ENCODE peak calls at places on chromosomes 5 and 9, in ten cellular contexts. F is IMR-90, D is heart left ventricle, Y is body of pancreas, U is A549, I is sigmoid colon, N is testis, C is HepG2, E is suprapubic skin, R is NB4. Z is an unnamed sample.

GRCh38 chr5:176530983-176531901 is 6.0 kb downstream of the RNF44 start:
- DNase-seq in F (peak), D (no peak), Y (no peak), U (no peak), I (peak), N (peak), C (no peak), E (no peak), R (no peak), Z (no peak)

GRCh38 chr5:123785160-123786001 is 273.4 kb downstream of the CSNK1G3 start:
- DNase-seq in F (peak), D (no peak), Y (peak), U (no peak), I (no peak), N (no peak), C (no peak), E (no peak), R (no peak), Z (no peak)

GRCh38 chr9:108676344-108676743 is 179.4 kb downstream of the ACTL7B start:
- DNase-seq in F (no peak), D (no peak), Y (no peak), U (no peak), I (no peak), N (no peak), C (no peak), E (no peak), R (no peak), Z (no peak)

GRCh38 chr5:150263801-150264621 is 25.6 kb downstream of the CAMK2A start:
- DNase-seq in F (peak), D (no peak), Y (peak), U (peak), I (peak), N (no peak), C (no peak), E (no peak), R (peak), Z (peak)

GRCh38 chr5:175773534-175774070 is 97.8 kb upstream of the CPLX2 start:
- DNase-seq in F (no peak), D (no peak), Y (no peak), U (no peak), I (no peak), N (no peak), C (no peak), E (no peak), R (no peak), Z (no peak)

GRCh38 chr9:1058826-1059225 is 8.7 kb downstream of the DMRT2 start:
- DNase-seq in F (no peak), D (no peak), Y (no peak), U (no peak), I (no peak), N (no peak), C (no peak), E (no peak), R (no peak), Z (no peak)

GRCh38 chr9:81431662-81432061 is 257.7 kb downstream of the TLE1 start:
- DNase-seq in F (peak), D (no peak), Y (no peak), U (no peak), I (no peak), N (no peak), C (no peak), E (no peak), R (no peak), Z (no peak)

GRCh38 chr5:102762095-102762534 is 7.0 kb downstream of the PAM start:
- DNase-seq in F (peak), D (no peak), Y (no peak), U (no peak), I (no peak), N (no peak), C (no peak), E (no peak), R (no peak), Z (no peak)

GRCh38 chr9:81035171-81035570 is 654.2 kb downstream of the TLE1 start:
- DNase-seq in F (peak), D (no peak), Y (no peak), U (no peak), I (no peak), N (no peak), C (no peak), E (no peak), R (no peak), Z (no peak)

GRCh38 chr9:26210338-26210851 is 532.2 kb upstream of the TUSC1 start:
- DNase-seq in F (peak), D (no peak), Y (no peak), U (no peak), I (no peak), N (no peak), C (no peak), E (no peak), R (no peak), Z (no peak)

GRCh38 chr9:25677301-25678146 is 720 bp downstream of the TUSC1 start:
- DNase-seq in F (peak), D (peak), Y (peak), U (peak), I (peak), N (peak), C (no peak), E (peak), R (no peak), Z (peak)

GRCh38 chr9:137371521-137371941 is 51.4 kb downstream of the EXD3 start:
- DNase-seq in F (no peak), D (no peak), Y (peak), U (no peak), I (peak), N (no peak), C (no peak), E (peak), R (no peak), Z (no peak)

GRCh38 chr9:112308576-112308975 is 24.8 kb downstream of the PTBP3 start:
- DNase-seq in F (peak), D (no peak), Y (peak), U (no peak), I (no peak), N (no peak), C (peak), E (no peak), R (no peak), Z (no peak)

GRCh38 chr9:108363321-108363720 is 492.5 kb downstream of the ACTL7B start:
- DNase-seq in F (no peak), D (no peak), Y (no peak), U (no peak), I (no peak), N (no peak), C (no peak), E (no peak), R (no peak), Z (no peak)

GRCh38 chr5:74042559-74043357 is 416.8 kb downstream of the ARHGEF28 start:
- DNase-seq in F (peak), D (no peak), Y (no peak), U (no peak), I (no peak), N (no peak), C (no peak), E (no peak), R (no peak), Z (no peak)

GRCh38 chr5:179780343-179780742 is 13.4 kb upstream of the LTC4S start:
- DNase-seq in F (no peak), D (no peak), Y (no peak), U (no peak), I (peak), N (no peak), C (no peak), E (no peak), R (peak), Z (no peak)

GRCh38 chr5:133048993-133049725 is 2.7 kb upstream of the HSPA4 start:
- DNase-seq in F (peak), D (no peak), Y (no peak), U (no peak), I (no peak), N (no peak), C (no peak), E (no peak), R (no peak), Z (no peak)

GRCh38 chr9:35564658-35565061 is 40.4 kb upstream of the TESK1 start:
- DNase-seq in F (no peak), D (no peak), Y (no peak), U (no peak), I (no peak), N (no peak), C (no peak), E (no peak), R (no peak), Z (no peak)

GRCh38 chr5:123422433-123423277 is 548 bp downstream of the CEP120 start:
- DNase-seq in F (peak), D (peak), Y (no peak), U (peak), I (no peak), N (peak), C (peak), E (no peak), R (peak), Z (no peak)

GRCh38 chr5:18043344-18043743 is 409.1 kb downstream of the TAF11L14 start:
- DNase-seq in F (no peak), D (no peak), Y (no peak), U (no peak), I (no peak), N (no peak), C (no peak), E (no peak), R (no peak), Z (no peak)

GRCh38 chr9:129483467-129484324 is 137.2 kb downstream of the C9orf50 start:
- DNase-seq in F (peak), D (peak), Y (peak), U (peak), I (peak), N (peak), C (no peak), E (peak), R (peak), Z (peak)

GRCh38 chr5:76083555-76084495 is 642 bp downstream of the SV2C start:
- DNase-seq in F (no peak), D (no peak), Y (no peak), U (no peak), I (no peak), N (peak), C (no peak), E (no peak), R (no peak), Z (no peak)

GRCh38 chr9:7752481-7752880 is 47.1 kb downstream of the DMAC1 start:
- DNase-seq in F (no peak), D (no peak), Y (no peak), U (no peak), I (no peak), N (no peak), C (no peak), E (no peak), R (no peak), Z (no peak)

GRCh38 chr5:121624035-121624434 is 227.6 kb upstream of the FTMT start:
- DNase-seq in F (no peak), D (no peak), Y (no peak), U (no peak), I (no peak), N (no peak), C (no peak), E (no peak), R (no peak), Z (no peak)

GRCh38 chr5:61357745-61358144 is 25.7 kb downstream of the ZSWIM6 start:
- DNase-seq in F (no peak), D (no peak), Y (no peak), U (no peak), I (no peak), N (no peak), C (peak), E (no peak), R (peak), Z (no peak)

GRCh38 chr5:61366841-61367240 is 34.8 kb downstream of the ZSWIM6 start:
- DNase-seq in F (no peak), D (no peak), Y (no peak), U (no peak), I (no peak), N (no peak), C (no peak), E (no peak), R (no peak), Z (no peak)

GRCh38 chr5:61363715-61364114 is 31.7 kb downstream of the ZSWIM6 start:
- DNase-seq in F (no peak), D (no peak), Y (no peak), U (no peak), I (no peak), N (no peak), C (no peak), E (no peak), R (no peak), Z (no peak)

DNA sequence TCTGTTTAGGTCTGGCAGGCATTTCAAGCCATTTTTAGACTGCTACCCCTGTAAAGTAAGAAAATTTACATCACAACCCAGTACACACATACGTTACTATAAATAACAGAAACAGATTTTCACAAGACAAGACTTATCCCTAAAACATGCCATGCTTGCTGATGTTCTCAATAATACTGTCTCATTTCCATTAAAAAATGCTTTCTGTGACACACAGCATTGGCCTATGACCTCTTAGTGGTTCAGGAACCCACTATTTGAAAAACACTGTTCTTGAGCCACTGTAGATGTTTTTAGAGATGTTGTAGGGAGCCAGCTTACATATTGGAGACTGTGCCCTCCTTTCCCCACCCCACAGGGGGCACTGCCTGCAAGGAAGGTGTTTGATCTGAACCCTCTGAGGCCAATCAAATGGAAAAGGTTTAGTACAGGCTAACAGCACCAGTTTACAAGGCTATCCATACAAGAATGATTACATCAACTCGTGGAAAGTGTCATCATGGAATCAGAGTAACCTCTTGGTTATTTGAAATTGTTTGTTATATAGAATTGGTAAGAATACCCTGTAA is 30.8 kb downstream of the ZSWIM6 start:
- DNase-seq in F (peak), D (no peak), Y (no peak), U (no peak), I (no peak), N (no peak), C (no peak), E (no peak), R (peak), Z (no peak)
- TF ChIP-seq CTCF in F (peak), D (no peak), Y (no peak), U (no peak), I (no peak), N (no peak), C (peak), E (no peak), R (no peak), Z (no peak)

GRCh38 chr5:139460457-139460856 is 2.1 kb downstream of the ECSCR start:
- DNase-seq in F (no peak), D (no peak), Y (no peak), U (no peak), I (no peak), N (no peak), C (no peak), E (no peak), R (no peak), Z (no peak)

GRCh38 chr5:139457653-139458306 is 4.8 kb downstream of the ECSCR start:
- DNase-seq in F (no peak), D (no peak), Y (no peak), U (no peak), I (peak), N (no peak), C (no peak), E (no peak), R (no peak), Z (no peak)

GRCh38 chr5:139461176-139461575 is 1.4 kb downstream of the ECSCR start:
- DNase-seq in F (no peak), D (no peak), Y (no peak), U (no peak), I (no peak), N (no peak), C (no peak), E (no peak), R (no peak), Z (no peak)

GRCh38 chr5:139458580-139459407 is 3.7 kb downstream of the ECSCR start:
- DNase-seq in F (peak), D (no peak), Y (peak), U (no peak), I (no peak), N (no peak), C (no peak), E (no peak), R (peak), Z (no peak)

GRCh38 chr5:139459451-139459934 is 3.0 kb downstream of the ECSCR start:
- DNase-seq in F (no peak), D (peak), Y (peak), U (no peak), I (peak), N (no peak), C (peak), E (no peak), R (no peak), Z (no peak)
- TF ChIP-seq POLR2A in F (no peak), D (no peak), Y (no peak), U (no peak), I (no peak), N (no peak), C (no peak), E (no peak), R (no peak), Z (no peak)

GRCh38 chr5:127038550-127038949 is 8.2 kb upstream of the MARCHF3 start:
- DNase-seq in F (no peak), D (peak), Y (no peak), U (no peak), I (no peak), N (no peak), C (no peak), E (no peak), R (no peak), Z (no peak)

GRCh38 chr5:127040779-127041520 is 10.6 kb upstream of the MARCHF3 start:
- DNase-seq in F (peak), D (no peak), Y (peak), U (no peak), I (no peak), N (no peak), C (no peak), E (no peak), R (no peak), Z (no peak)

GRCh38 chr5:127041571-127041970 is 11.2 kb upstream of the MARCHF3 start:
- DNase-seq in F (peak), D (no peak), Y (no peak), U (no peak), I (no peak), N (no peak), C (no peak), E (no peak), R (no peak), Z (no peak)

GRCh38 chr5:127046343-127047072 is 16.1 kb upstream of the MARCHF3 start:
- DNase-seq in F (no peak), D (no peak), Y (no peak), U (no peak), I (no peak), N (no peak), C (no peak), E (no peak), R (no peak), Z (no peak)

GRCh38 chr5:127042593-127042992 is 12.2 kb upstream of the MARCHF3 start:
- DNase-seq in F (peak), D (no peak), Y (no peak), U (no peak), I (no peak), N (no peak), C (no peak), E (no peak), R (peak), Z (no peak)
- TF ChIP-seq CTCF in F (peak), D (no peak), Y (no peak), U (no peak), I (no peak), N (peak), C (no peak), E (no peak), R (no peak), Z (no peak)

GRCh38 chr5:136099870-136100269 is 32.8 kb upstream of the SMAD5 start:
- DNase-seq in F (no peak), D (no peak), Y (no peak), U (no peak), I (no peak), N (no peak), C (no peak), E (no peak), R (no peak), Z (no peak)

GRCh38 chr5:136098171-136098570 is 34.5 kb upstream of the SMAD5 start:
- DNase-seq in F (no peak), D (no peak), Y (no peak), U (no peak), I (no peak), N (no peak), C (no peak), E (no peak), R (no peak), Z (no peak)

GRCh38 chr5:136094189-136094912 is 38.3 kb upstream of the SMAD5 start:
- DNase-seq in F (no peak), D (no peak), Y (peak), U (no peak), I (no peak), N (no peak), C (peak), E (no peak), R (no peak), Z (no peak)

GRCh38 chr5:136090319-136090718 is 42.3 kb upstream of the SMAD5 start:
- DNase-seq in F (no peak), D (no peak), Y (no peak), U (no peak), I (no peak), N (no peak), C (no peak), E (no peak), R (no peak), Z (no peak)

DNA sequence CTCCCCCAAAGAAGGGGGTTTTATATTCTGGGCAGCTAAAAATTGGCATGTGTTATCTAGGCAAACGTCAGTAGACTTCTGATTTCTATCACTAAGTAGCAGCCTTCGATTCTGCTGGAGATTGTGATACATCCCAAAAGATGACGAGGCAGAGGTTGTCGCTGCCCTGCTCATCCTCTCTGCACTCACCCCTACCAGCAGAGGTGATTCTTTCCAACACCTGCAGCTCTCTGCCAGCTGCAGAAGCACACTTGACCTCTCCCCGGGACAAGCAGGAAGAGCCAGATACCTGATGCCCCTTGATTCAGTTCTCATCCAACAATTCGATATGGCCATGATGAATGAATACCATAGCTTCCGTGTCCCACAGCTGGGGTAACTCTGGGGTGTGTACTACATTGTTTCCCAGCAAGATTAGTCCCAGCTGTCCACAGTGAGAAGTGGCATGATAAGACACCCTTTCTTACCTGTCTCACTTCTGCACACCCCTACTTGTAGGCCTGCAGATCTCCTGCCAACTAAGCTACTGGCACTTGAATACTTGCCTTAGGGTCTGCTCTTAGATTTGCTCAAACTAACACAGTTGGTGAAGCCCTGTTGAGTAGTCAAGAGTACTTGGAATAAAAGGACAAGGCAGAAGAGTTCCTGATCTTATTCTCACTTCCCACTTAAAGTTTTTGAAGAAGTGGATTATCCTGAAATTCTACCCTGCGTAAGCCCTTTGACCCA is 37.6 kb upstream of the SMAD5 start:
- DNase-seq in F (no peak), D (no peak), Y (no peak), U (no peak), I (no peak), N (no peak), C (no peak), E (no peak), R (no peak), Z (no peak)
- TF ChIP-seq POLR2A in F (no peak), D (no peak), Y (no peak), U (no peak), I (no peak), N (no peak), C (no peak), E (no peak), R (no peak), Z (no peak)

DNA sequence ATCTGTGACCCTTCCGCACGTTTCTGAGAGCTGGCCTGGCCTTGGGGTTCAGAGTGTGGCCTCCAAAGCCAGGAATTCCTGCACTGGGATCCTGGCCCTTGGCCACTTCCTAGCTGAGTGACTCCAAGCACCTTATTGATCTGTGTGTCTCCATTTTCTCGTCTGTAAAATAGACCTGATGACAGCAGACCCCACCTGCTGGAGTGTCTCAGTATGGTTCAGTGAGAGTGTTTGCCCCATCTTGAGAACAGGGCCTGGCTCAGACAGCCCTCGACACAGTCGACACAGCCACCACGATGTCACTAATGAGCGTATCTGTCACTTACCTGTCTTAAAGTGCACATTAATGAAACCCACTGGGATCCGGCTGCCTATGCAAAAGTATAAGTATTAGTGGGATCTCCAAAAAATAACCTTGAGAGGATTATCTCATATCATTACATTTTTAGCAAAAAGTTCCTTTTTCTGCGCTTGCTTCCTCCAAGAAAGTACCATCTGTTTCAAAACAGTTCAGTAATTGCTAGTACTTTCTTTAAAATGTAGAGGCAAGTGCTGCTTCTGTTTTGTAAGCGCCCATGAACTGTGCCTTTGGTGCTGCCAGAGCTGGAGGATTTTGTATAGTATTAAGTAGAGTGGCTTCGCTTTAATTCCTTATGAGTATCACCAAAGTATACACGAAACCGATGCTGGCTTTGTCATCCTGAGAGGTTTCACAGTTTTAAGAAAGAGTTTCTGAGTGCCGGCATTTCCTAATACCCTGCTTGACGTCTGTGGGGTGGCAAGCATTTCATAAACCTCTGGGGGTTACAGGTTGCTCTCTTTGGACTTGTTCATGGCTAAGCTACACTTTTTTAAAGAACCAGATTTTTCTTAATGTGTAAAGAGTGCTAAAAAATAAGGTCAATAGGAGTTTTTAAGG is 31.7 kb downstream of the UBE2QL1 start:
- DNase-seq in F (no peak), D (no peak), Y (no peak), U (no peak), I (no peak), N (no peak), C (no peak), E (no peak), R (peak), Z (no peak)
- TF ChIP-seq CTCF in F (no peak), D (no peak), Y (no peak), U (no peak), I (no peak), N (no peak), C (no peak), E (no peak), R (no peak), Z (no peak)